ENCODE peak calls at places on chromosomes 5 and 9, in nine cellular contexts. One of them, this sample, is unnamed.

GRCh38 chr5:79032031-79032711 is 37.3 kb downstream of the DMGDH start:
- DNase-seq in tibial artery: no peak
- DNase-seq in GM23248: peak; percentile 15
- DNase-seq in heart right ventricle: no peak
- DNase-seq in naive thymus-derived CD4-positive, alpha-beta T cell: no peak
- DNase-seq in HCT116: no peak
- DNase-seq in prostate gland: no peak
- DNase-seq in GM12864: no peak
- DNase-seq in PC-3: no peak
- DNase-seq in this sample: no peak

GRCh38 chr5:112693301-112693700 is 44.4 kb upstream of the APC start:
- DNase-seq in tibial artery: no peak
- DNase-seq in GM23248: no peak
- DNase-seq in heart right ventricle: no peak
- DNase-seq in naive thymus-derived CD4-positive, alpha-beta T cell: no peak
- DNase-seq in HCT116: no peak
- DNase-seq in prostate gland: no peak
- DNase-seq in GM12864: no peak
- DNase-seq in PC-3: no peak
- DNase-seq in this sample: no peak

GRCh38 chr9:81125446-81126092 is 563.8 kb downstream of the TLE1 start:
- DNase-seq in tibial artery: no peak
- DNase-seq in GM23248: no peak
- DNase-seq in heart right ventricle: no peak
- DNase-seq in naive thymus-derived CD4-positive, alpha-beta T cell: no peak
- DNase-seq in HCT116: no peak
- DNase-seq in prostate gland: no peak
- DNase-seq in GM12864: no peak
- DNase-seq in PC-3: peak; percentile 87
- DNase-seq in this sample: no peak

GRCh38 chr9:135608999-135609317 is 30.4 kb downstream of the GLT6D1 start:
- DNase-seq in tibial artery: no peak
- DNase-seq in GM23248: no peak
- DNase-seq in heart right ventricle: no peak
- DNase-seq in naive thymus-derived CD4-positive, alpha-beta T cell: no peak
- DNase-seq in HCT116: no peak
- DNase-seq in prostate gland: no peak
- DNase-seq in GM12864: no peak
- DNase-seq in PC-3: no peak
- DNase-seq in this sample: no peak

GRCh38 chr5:96963267-96963666 is 27.4 kb downstream of the LNPEP start:
- DNase-seq in tibial artery: peak; percentile 74
- DNase-seq in GM23248: peak; percentile 95
- DNase-seq in heart right ventricle: peak; percentile 25
- DNase-seq in naive thymus-derived CD4-positive, alpha-beta T cell: no peak
- DNase-seq in HCT116: no peak
- DNase-seq in prostate gland: no peak
- DNase-seq in GM12864: no peak
- DNase-seq in PC-3: peak; percentile 12
- DNase-seq in this sample: no peak

GRCh38 chr5:88269222-88269771 is 652 bp upstream of the TMEM161B start:
- DNase-seq in tibial artery: no peak
- DNase-seq in GM23248: peak; percentile 44
- DNase-seq in heart right ventricle: no peak
- DNase-seq in naive thymus-derived CD4-positive, alpha-beta T cell: no peak
- DNase-seq in HCT116: no peak
- DNase-seq in prostate gland: peak; percentile 8
- DNase-seq in GM12864: no peak
- DNase-seq in PC-3: peak; percentile 25
- DNase-seq in this sample: no peak

GRCh38 chr5:16483361-16483760 is 17.8 kb upstream of the ZNF622 start:
- DNase-seq in tibial artery: no peak
- DNase-seq in GM23248: no peak
- DNase-seq in heart right ventricle: no peak
- DNase-seq in naive thymus-derived CD4-positive, alpha-beta T cell: no peak
- DNase-seq in HCT116: no peak
- DNase-seq in prostate gland: no peak
- DNase-seq in GM12864: no peak
- DNase-seq in PC-3: peak; percentile 94
- DNase-seq in this sample: no peak

GRCh38 chr5:176822041-176822425 is 11.7 kb downstream of the UNC5A start:
- DNase-seq in tibial artery: no peak
- DNase-seq in GM23248: no peak
- DNase-seq in heart right ventricle: no peak
- DNase-seq in naive thymus-derived CD4-positive, alpha-beta T cell: no peak
- DNase-seq in HCT116: no peak
- DNase-seq in prostate gland: no peak
- DNase-seq in GM12864: no peak
- DNase-seq in PC-3: no peak
- DNase-seq in this sample: no peak

GRCh38 chr5:134138416-134139376 is 24.2 kb downstream of the TCF7 start:
- DNase-seq in tibial artery: peak; percentile 6
- DNase-seq in GM23248: peak; percentile 93
- DNase-seq in heart right ventricle: no peak
- DNase-seq in naive thymus-derived CD4-positive, alpha-beta T cell: no peak
- DNase-seq in HCT116: no peak
- DNase-seq in prostate gland: no peak
- DNase-seq in GM12864: peak; percentile 67
- DNase-seq in PC-3: peak; percentile 75
- DNase-seq in this sample: no peak

DNA sequence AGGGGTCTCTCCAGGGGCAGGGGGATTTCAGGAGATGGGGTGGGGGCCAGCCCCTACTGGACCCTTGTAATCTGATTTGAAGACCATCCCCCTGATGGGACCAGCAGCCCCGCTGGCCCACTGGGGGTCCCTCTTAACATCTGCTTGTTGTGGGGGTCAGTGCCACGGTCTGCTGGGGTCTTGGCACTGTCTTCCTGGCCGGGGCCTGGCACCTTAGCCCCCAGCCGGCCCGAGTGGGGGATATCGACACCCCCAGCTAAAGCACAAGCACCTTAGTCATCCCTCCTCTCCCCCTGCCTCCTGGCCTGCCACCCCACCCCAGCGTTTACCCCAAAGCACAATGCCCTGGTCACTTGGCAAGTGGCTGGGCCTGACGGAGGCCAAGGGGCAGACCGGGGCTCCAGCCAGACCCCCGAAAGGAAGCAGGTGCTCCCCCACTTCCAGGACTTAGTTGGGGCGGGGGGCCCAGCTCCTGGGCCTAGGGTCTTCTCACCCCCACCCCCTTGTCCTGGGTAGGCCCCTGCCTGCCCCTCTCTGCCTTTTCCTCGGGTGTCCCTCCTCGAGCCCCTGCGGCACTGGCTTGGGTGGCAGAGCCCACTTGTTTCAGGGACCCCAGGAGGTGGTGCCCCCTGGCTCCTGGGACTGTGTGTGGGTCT is 1.4 kb upstream of the NFX1 start:
- DNase-seq in tibial artery: no peak
- DNase-seq in GM23248: no peak
- DNase-seq in heart right ventricle: peak; percentile 15
- DNase-seq in naive thymus-derived CD4-positive, alpha-beta T cell: no peak
- DNase-seq in HCT116: no peak
- DNase-seq in prostate gland: no peak
- DNase-seq in GM12864: no peak
- DNase-seq in PC-3: no peak
- DNase-seq in this sample: no peak
- H3K4me3 ChIP-seq in tibial artery: peak overlapping the region; percentile 95
- H3K4me3 ChIP-seq in GM23248: no peak overlapping the region
- H3K4me3 ChIP-seq in heart right ventricle: peak overlapping the region; percentile 94
- H3K4me3 ChIP-seq in naive thymus-derived CD4-positive, alpha-beta T cell: no peak overlapping the region
- H3K4me3 ChIP-seq in HCT116: peak overlapping the region; percentile 85
- H3K4me3 ChIP-seq in prostate gland: no peak overlapping the region
- H3K4me3 ChIP-seq in GM12864: no peak overlapping the region
- H3K4me3 ChIP-seq in PC-3: no peak overlapping the region
- H3K4me3 ChIP-seq in this sample: no peak overlapping the region

DNA sequence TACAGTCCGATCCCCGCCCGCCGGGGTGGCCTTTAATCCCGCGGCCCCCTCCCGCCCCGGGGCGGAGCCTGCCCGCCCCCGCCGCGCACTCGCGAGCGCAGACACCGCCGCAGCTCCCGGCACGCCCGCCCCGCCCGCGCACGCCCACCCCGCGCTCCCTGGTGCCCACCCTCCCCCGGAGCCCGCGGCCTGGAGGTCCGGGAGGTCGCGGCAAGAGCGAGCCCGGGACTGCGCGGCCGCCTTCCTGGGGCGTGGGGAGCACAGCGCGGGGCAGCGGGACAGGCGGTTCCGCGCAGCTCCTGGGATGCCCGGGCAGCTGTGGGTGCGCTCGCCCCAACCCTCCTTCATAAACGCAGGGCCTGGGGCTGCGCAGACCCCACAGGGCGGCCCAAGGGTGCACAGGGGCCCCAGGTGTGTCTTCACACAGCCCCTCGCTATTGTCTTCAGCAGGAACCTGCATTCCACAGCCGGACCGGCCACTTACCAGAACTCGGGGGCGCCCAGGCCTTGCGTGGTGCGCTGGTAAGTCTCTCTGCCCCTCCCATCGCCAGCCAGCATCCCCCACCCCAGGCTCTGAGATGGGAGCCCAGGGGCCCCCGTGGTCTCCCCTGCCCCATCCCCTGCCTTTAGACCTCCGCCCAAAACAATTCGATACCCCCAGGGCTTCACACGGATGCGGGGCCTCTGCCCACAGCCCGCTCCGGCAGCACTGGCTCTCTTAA is at the start of gene SLC9A3:
- DNase-seq in tibial artery: no peak
- DNase-seq in GM23248: no peak
- DNase-seq in heart right ventricle: peak; percentile 1
- DNase-seq in naive thymus-derived CD4-positive, alpha-beta T cell: no peak
- DNase-seq in HCT116: no peak
- DNase-seq in prostate gland: no peak
- DNase-seq in GM12864: no peak
- DNase-seq in PC-3: no peak
- DNase-seq in this sample: no peak
- H3K4me3 ChIP-seq in tibial artery: peak within 1 kb of the TSS; percentile 20
- H3K4me3 ChIP-seq in GM23248: peak within 1 kb of the TSS; percentile 18
- H3K4me3 ChIP-seq in heart right ventricle: peak within 1 kb of the TSS; percentile 23
- H3K4me3 ChIP-seq in naive thymus-derived CD4-positive, alpha-beta T cell: no peak within 1 kb of the TSS
- H3K4me3 ChIP-seq in HCT116: no peak within 1 kb of the TSS
- H3K4me3 ChIP-seq in prostate gland: peak within 1 kb of the TSS; percentile 21
- H3K4me3 ChIP-seq in GM12864: no peak within 1 kb of the TSS
- H3K4me3 ChIP-seq in PC-3: no peak within 1 kb of the TSS
- H3K4me3 ChIP-seq in this sample: no peak within 1 kb of the TSS

GRCh38 chr5:1966461-1966860 is 83.7 kb upstream of the IRX4 start:
- DNase-seq in tibial artery: no peak
- DNase-seq in GM23248: no peak
- DNase-seq in heart right ventricle: no peak
- DNase-seq in naive thymus-derived CD4-positive, alpha-beta T cell: no peak
- DNase-seq in HCT116: no peak
- DNase-seq in prostate gland: no peak
- DNase-seq in GM12864: no peak
- DNase-seq in PC-3: no peak
- DNase-seq in this sample: no peak

GRCh38 chr5:1971944-1972343 is 89.2 kb upstream of the IRX4 start:
- DNase-seq in tibial artery: no peak
- DNase-seq in GM23248: no peak
- DNase-seq in heart right ventricle: no peak
- DNase-seq in naive thymus-derived CD4-positive, alpha-beta T cell: no peak
- DNase-seq in HCT116: no peak
- DNase-seq in prostate gland: no peak
- DNase-seq in GM12864: no peak
- DNase-seq in PC-3: no peak
- DNase-seq in this sample: no peak

GRCh38 chr5:1965860-1966396 is 83.2 kb upstream of the IRX4 start:
- DNase-seq in tibial artery: no peak
- DNase-seq in GM23248: no peak
- DNase-seq in heart right ventricle: no peak
- DNase-seq in naive thymus-derived CD4-positive, alpha-beta T cell: no peak
- DNase-seq in HCT116: no peak
- DNase-seq in prostate gland: no peak
- DNase-seq in GM12864: no peak
- DNase-seq in PC-3: no peak
- DNase-seq in this sample: no peak

GRCh38 chr5:1963941-1964451 is 81.3 kb upstream of the IRX4 start:
- DNase-seq in tibial artery: no peak
- DNase-seq in GM23248: no peak
- DNase-seq in heart right ventricle: no peak
- DNase-seq in naive thymus-derived CD4-positive, alpha-beta T cell: no peak
- DNase-seq in HCT116: no peak
- DNase-seq in prostate gland: no peak
- DNase-seq in GM12864: no peak
- DNase-seq in PC-3: no peak
- DNase-seq in this sample: no peak

DNA sequence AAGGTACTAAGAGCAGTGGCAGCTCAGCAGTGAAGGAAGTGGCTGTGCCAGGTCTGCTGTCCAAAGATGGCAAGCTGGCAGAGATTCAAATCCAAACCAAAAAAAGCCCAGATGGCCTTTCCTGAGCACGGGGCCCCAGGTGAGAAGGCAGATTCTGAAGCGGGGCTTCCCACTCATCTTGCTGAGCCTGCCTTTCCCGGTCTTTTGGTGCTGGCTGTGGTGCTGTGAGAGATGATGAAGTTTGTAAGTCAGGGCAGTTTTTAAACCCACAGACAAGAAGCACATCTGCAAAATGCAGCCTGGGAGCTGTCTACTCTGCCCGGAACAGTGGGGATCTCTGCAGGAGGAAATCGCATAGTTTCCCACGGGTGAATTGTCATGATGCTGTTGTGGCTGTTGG is 85.0 kb upstream of the IRX4 start:
- DNase-seq in tibial artery: no peak
- DNase-seq in GM23248: no peak
- DNase-seq in heart right ventricle: no peak
- DNase-seq in naive thymus-derived CD4-positive, alpha-beta T cell: no peak
- DNase-seq in HCT116: no peak
- DNase-seq in prostate gland: no peak
- DNase-seq in GM12864: no peak
- DNase-seq in PC-3: no peak
- DNase-seq in this sample: no peak
- H3K4me3 ChIP-seq in tibial artery: no peak overlapping the region
- H3K4me3 ChIP-seq in GM23248: no peak overlapping the region
- H3K4me3 ChIP-seq in heart right ventricle: no peak overlapping the region
- H3K4me3 ChIP-seq in naive thymus-derived CD4-positive, alpha-beta T cell: no peak overlapping the region
- H3K4me3 ChIP-seq in HCT116: no peak overlapping the region
- H3K4me3 ChIP-seq in prostate gland: no peak overlapping the region
- H3K4me3 ChIP-seq in GM12864: no peak overlapping the region
- H3K4me3 ChIP-seq in PC-3: no peak overlapping the region
- H3K4me3 ChIP-seq in this sample: no peak overlapping the region

DNA sequence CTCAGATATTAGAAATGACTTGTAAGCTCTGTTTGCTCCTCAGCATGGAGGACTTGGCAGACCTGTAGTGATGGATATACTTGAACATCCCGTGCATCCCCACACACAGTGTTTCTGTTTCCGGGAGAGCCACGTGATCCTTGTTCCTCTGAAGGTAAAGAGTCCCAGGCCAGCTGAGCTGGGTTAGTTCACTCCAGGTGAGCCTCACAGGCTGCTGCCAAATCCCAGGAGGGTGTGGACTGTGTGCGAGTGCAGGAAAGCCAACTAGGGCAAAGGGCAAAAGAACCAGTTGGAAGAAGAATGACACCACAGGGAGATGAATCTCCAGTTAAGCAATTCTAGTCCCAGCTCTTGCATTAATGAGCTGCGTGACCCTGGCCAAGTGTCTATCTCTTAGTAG is 10.4 kb upstream of the TOMM5 start:
- DNase-seq in tibial artery: no peak
- DNase-seq in GM23248: peak; percentile 15
- DNase-seq in heart right ventricle: peak; percentile 18
- DNase-seq in naive thymus-derived CD4-positive, alpha-beta T cell: no peak
- DNase-seq in HCT116: no peak
- DNase-seq in prostate gland: peak; percentile 85
- DNase-seq in GM12864: no peak
- DNase-seq in PC-3: peak; percentile 81
- DNase-seq in this sample: no peak
- H3K4me3 ChIP-seq in tibial artery: no peak overlapping the region
- H3K4me3 ChIP-seq in GM23248: no peak overlapping the region
- H3K4me3 ChIP-seq in heart right ventricle: no peak overlapping the region
- H3K4me3 ChIP-seq in naive thymus-derived CD4-positive, alpha-beta T cell: no peak overlapping the region
- H3K4me3 ChIP-seq in HCT116: no peak overlapping the region
- H3K4me3 ChIP-seq in prostate gland: no peak overlapping the region
- H3K4me3 ChIP-seq in GM12864: no peak overlapping the region
- H3K4me3 ChIP-seq in PC-3: peak overlapping the region; percentile 7
- H3K4me3 ChIP-seq in this sample: no peak overlapping the region